ENCODE peak calls at places on chromosomes 11 and 22, in nine cellular contexts. L is stimulated activated naive B cell treated with anti-CD40 and anti-IgM and Interleukin-4, amounts not matched to agents 10 μg/mL and 1 μg/mL and 100 μg/mL, for 72 hours; A is left ventricle myocardium superior; T is M059J; W is skeletal muscle cell; Y is H9; N is mucosa of gallbladder; E is choroid plexus epithelial cell; O is astrocyte of the hippocampus. P is an unnamed sample.

GRCh38 chr22:47209077-47209514 is 446.6 kb downstream of the TBC1D22A start:
- DNase-seq in Y (no peak), L (no peak), O (no peak), E (no peak), A (no peak), W (no peak), T (no peak), N (no peak), P (peak)

GRCh38 chr11:69640260-69640994 is 529 bp upstream of the CCND1 start:
- DNase-seq in W (no peak), L (no peak), N (no peak), Y (peak), E (peak), T (peak), A (peak), O (peak), P (peak)

GRCh38 chr22:33726294-33726711 is 194.0 kb downstream of the LARGE1 start:
- DNase-seq in Y (no peak), E (peak), W (no peak), N (peak), T (peak), O (peak), L (no peak), A (peak), P (no peak)

GRCh38 chr22:43843783-43844530 is 18.4 kb downstream of the SULT4A1 start:
- DNase-seq in O (no peak), Y (no peak), T (no peak), E (no peak), A (no peak), W (no peak), L (no peak), N (no peak), P (no peak)

GRCh38 chr11:22974251-22974650 is 114.0 kb upstream of the CCDC179 start:
- DNase-seq in A (no peak), E (no peak), W (no peak), N (no peak), Y (no peak), T (no peak), O (no peak), L (no peak), P (no peak)

GRCh38 chr22:35561796-35562526 is 21.3 kb downstream of the RASD2 start:
- DNase-seq in E (peak), O (peak), L (no peak), W (peak), N (no peak), A (no peak), T (peak), Y (peak), P (no peak)

GRCh38 chr22:39175127-39176066 is 22.9 kb upstream of the CBX7 start:
- DNase-seq in W (no peak), Y (peak), L (no peak), O (no peak), A (no peak), E (peak), T (peak), N (no peak), P (no peak)

GRCh38 chr11:133902506-133902905 is 54.3 kb downstream of the IGSF9B start:
- DNase-seq in Y (no peak), W (no peak), L (no peak), N (no peak), A (no peak), E (no peak), O (no peak), T (no peak), P (peak)

GRCh38 chr11:110798231-110798630 is 86.0 kb upstream of the ARHGAP20 start:
- DNase-seq in L (no peak), N (no peak), Y (no peak), O (no peak), A (no peak), W (no peak), T (no peak), E (no peak), P (no peak)

P was measured in stomach.